ENCODE peak calls at places on chromosomes 6 and 20, in eight cellular contexts. B is GM13976, E is AG09319, Z is bronchial epithelial cell, L is heart right ventricle, Y is epithelial cell of esophagus, F is glutamatergic neuron, X is body of pancreas. H is an unnamed sample.
A peak's percentile ranks its signal among the peaks of the same experiment; 100 is the strongest.

GRCh38 chr20:23242556-23243180 is 107.9 kb upstream of the NXT1 start:
- DNase-seq in B (no peak), E (no peak), Z (no peak), L (no peak), Y (no peak), F (no peak), X (no peak), H (no peak)

GRCh38 chr6:11575408-11576033 is 38.0 kb downstream of the TMEM170B start:
- DNase-seq in B (peak; percentile 46), E (peak; percentile 43), Z (peak; percentile 86), L (no peak), Y (peak; percentile 89), F (peak; percentile 44), X (peak; percentile 66), H (peak; percentile 69)

GRCh38 chr20:49616154-49617007 is 48.4 kb upstream of the PTGIS start:
- DNase-seq in B (no peak), E (no peak), Z (no peak), L (no peak), Y (no peak), F (no peak), X (no peak), H (no peak)

GRCh38 chr6:64622944-64623343 is 987.3 kb downstream of the PHF3 start:
- DNase-seq in B (no peak), E (no peak), Z (no peak), L (no peak), Y (no peak), F (no peak), X (no peak), H (no peak)

GRCh38 chr20:56826306-56826970 is 197.3 kb downstream of the TFAP2C start:
- DNase-seq in B (no peak), E (peak; percentile 88), Z (no peak), L (no peak), Y (no peak), F (no peak), X (no peak), H (no peak)

GRCh38 chr20:47315339-47315662 is 41.2 kb downstream of the ZMYND8 start:
- DNase-seq in B (no peak), E (no peak), Z (peak; percentile 60), L (no peak), Y (peak; percentile 22), F (no peak), X (no peak), H (no peak)

GRCh38 chr20:5168582-5169396 is 42.0 kb downstream of the CDS2 start:
- DNase-seq in B (no peak), E (no peak), Z (peak; percentile 48), L (no peak), Y (peak; percentile 65), F (peak; percentile 35), X (no peak), H (no peak)

GRCh38 chr20:40332167-40332566 is 356.9 kb downstream of the MAFB start:
- DNase-seq in B (no peak), E (no peak), Z (no peak), L (no peak), Y (no peak), F (no peak), X (no peak), H (no peak)

GRCh38 chr20:50373674-50374286 is 136.4 kb upstream of the PTPN1 start:
- DNase-seq in B (no peak), E (no peak), Z (peak; percentile 68), L (no peak), Y (peak; percentile 44), F (no peak), X (no peak), H (no peak)

GRCh38 chr6:170192905-170193304 is 98.0 kb downstream of the DLL1 start:
- DNase-seq in B (no peak), E (no peak), Z (no peak), L (no peak), Y (no peak), F (no peak), X (no peak), H (no peak)

GRCh38 chr6:56144538-56145324 is 102.6 kb downstream of the COL21A1 start:
- DNase-seq in B (no peak), E (peak; percentile 4), Z (peak; percentile 83), L (no peak), Y (peak; percentile 76), F (no peak), X (no peak), H (no peak)

GRCh38 chr20:62523473-62524203 is 47.8 kb upstream of the GATA5 start:
- DNase-seq in B (peak; percentile 77), E (no peak), Z (no peak), L (no peak), Y (no peak), F (no peak), X (no peak), H (peak; percentile 95)

GRCh38 chr20:1075564-1075963 is 42.8 kb upstream of the PSMF1 start:
- DNase-seq in B (peak; percentile 45), E (no peak), Z (no peak), L (no peak), Y (no peak), F (no peak), X (no peak), H (peak; percentile 14)

GRCh38 chr6:2072450-2072849 is 173.0 kb downstream of the GMDS start:
- DNase-seq in B (no peak), E (peak; percentile 39), Z (no peak), L (no peak), Y (no peak), F (no peak), X (no peak), H (no peak)

DNA sequence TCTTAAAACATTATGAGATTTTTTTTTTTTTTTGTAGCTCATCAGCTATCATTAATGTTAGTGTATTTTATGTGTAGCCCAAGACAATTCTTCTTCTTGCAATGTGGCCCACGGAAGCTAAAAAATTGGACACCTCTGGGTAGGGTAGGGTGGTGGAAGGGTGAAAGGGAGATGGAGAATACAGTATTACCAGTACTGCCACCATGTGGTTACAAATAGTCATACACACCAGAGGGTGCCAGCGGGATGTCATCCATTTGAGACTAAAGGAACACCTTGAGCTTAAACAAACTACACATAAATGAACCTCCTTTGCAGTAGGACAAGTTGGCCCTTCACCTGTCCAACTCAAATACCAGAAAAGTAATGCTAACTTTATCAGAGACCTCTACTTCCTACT is 601.9 kb downstream of the HTR1B start:
- DNase-seq in B (no peak), E (no peak), Z (peak; percentile 25), L (no peak), Y (peak; percentile 49), F (peak; percentile 25), X (peak; percentile 38), H (peak; percentile 6)
- TF ChIP-seq CTCF in B (peak; percentile 45), E (no peak), Z (peak; percentile 29), L (no peak), Y (peak; percentile 62), F (peak; percentile 63), X (no peak), H (peak; percentile 23)

GRCh38 chr20:36305602-36306556 is at the start of gene DLGAP4:
- DNase-seq in B (peak; percentile 45), E (no peak), Z (no peak), L (no peak), Y (no peak), F (no peak), X (no peak), H (peak; percentile 13)
- TF ChIP-seq CTCF in B (no peak), E (no peak), Z (peak; percentile 6), L (no peak), Y (no peak), F (no peak), X (no peak), H (no peak)

DNA sequence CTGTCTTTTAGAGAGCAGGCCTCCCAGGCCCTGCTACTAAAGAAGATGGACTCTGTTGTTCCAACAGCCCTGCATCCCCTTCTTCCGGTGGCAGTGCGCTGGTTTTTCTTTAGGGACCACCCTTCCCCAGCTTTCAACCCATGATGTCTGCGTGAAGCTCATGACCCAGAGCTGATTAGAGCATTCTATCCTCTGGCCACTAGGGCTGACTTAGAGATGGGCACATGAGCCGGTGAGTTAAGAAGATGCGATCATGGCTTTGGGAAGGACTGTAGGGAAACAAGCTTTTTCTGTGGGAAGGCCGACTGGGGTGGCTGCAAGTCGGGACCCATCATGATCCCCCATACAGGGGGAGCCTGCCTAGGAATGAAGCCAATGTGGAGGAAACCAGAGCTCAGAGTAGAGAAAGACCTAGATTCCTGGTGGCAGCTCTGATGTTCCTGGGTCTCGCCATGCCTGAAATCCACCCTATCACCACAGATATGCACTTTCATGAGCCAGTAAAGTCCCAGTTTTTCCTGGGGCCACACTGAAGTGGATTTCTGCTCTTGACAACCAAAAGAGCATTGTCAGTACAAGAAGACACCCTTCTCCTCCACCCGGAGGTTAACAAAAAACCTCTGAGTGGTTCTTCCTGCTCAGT is 29.1 kb upstream of the STX16 start:
- DNase-seq in B (no peak), E (no peak), Z (no peak), L (no peak), Y (no peak), F (no peak), X (no peak), H (no peak)
- TF ChIP-seq CTCF in B (no peak), E (no peak), Z (peak; percentile 19), L (no peak), Y (no peak), F (no peak), X (no peak), H (peak; percentile 30)

DNA sequence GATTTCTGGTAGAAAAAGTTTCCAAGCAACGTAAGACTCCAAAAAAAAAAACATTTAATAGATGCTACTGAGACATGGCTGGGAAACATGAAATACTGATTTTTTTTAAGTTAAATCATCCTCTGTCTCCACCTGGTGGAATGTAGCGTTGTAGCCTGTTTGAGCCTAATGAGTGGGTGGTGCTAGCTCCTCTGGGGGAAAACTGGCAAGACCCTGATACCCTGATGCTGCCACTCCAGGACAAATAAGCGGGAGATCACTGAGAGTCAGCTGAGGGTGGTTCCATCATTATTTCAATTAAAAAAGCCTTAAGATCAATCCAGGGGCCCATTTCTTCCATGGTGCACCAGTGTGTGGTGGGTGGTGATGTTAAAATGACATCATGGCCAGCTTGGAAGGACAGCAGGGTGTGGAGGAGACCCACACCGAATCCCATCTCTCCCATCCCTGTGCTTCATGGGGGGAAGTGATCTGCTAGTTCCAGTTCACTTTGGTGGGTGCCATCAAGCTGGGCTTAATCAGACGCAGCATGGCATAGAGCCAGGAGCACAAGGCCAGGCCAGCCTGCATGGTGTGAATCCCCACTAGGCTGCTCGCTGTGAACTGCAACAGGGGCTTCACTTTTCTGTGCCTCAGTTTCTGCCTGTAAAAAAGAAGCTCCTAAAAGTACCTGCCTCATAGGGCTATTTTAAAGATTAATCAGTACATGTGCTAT is 12.8 kb upstream of the MRPS10 start:
- DNase-seq in B (peak; percentile 54), E (no peak), Z (no peak), L (no peak), Y (no peak), F (no peak), X (no peak), H (peak; percentile 20)
- TF ChIP-seq CTCF in B (peak; percentile 52), E (peak; percentile 12), Z (peak; percentile 33), L (no peak), Y (peak; percentile 58), F (peak; percentile 7), X (no peak), H (peak; percentile 40)

H was measured in activated CD8-positive, alpha-beta T cell treated with anti-CD3 and anti-CD28 coated beads for 36 hours.